ENCODE peak calls at places on chromosomes 5 and 9, in four cellular contexts. N, X, Z and U are unnamed samples.

GRCh38 chr5:142540774-142541466 is 145.0 kb downstream of the FGF1 start:
- DNase-seq in N (no peak), X (no peak), Z (peak), U (no peak)

GRCh38 chr5:71907001-71907564 is 188.0 kb downstream of the CARTPT start:
- DNase-seq in N (no peak), X (no peak), Z (no peak), U (no peak)

GRCh38 chr9:4147476-4148214 is 152.2 kb downstream of the GLIS3 start:
- DNase-seq in N (no peak), X (no peak), Z (no peak), U (no peak)

GRCh38 chr5:16076657-16077056 is 102.9 kb downstream of the MARCHF11 start:
- DNase-seq in N (no peak), X (no peak), Z (no peak), U (no peak)

GRCh38 chr5:98805070-98805469 is 31.6 kb downstream of the RGMB start:
- DNase-seq in N (no peak), X (no peak), Z (no peak), U (no peak)

GRCh38 chr5:103489293-103489692 is 73.3 kb downstream of the NUDT12 start:
- DNase-seq in N (no peak), X (no peak), Z (no peak), U (no peak)

GRCh38 chr5:106940986-106941385 is 729.8 kb downstream of the EFNA5 start:
- DNase-seq in N (no peak), X (peak), Z (peak), U (no peak)

GRCh38 chr5:61809651-61810050 is 477.6 kb downstream of the ZSWIM6 start:
- DNase-seq in N (no peak), X (no peak), Z (no peak), U (no peak)

GRCh38 chr5:18772475-18772874 is 1138.2 kb downstream of the TAF11L14 start:
- DNase-seq in N (no peak), X (no peak), Z (peak), U (no peak)

GRCh38 chr5:174419523-174420132 is 304.8 kb upstream of the MSX2 start:
- DNase-seq in N (peak), X (peak), Z (peak), U (peak)

GRCh38 chr9:35374436-35374835 is 115.5 kb upstream of the RUSC2 start:
- DNase-seq in N (no peak), X (no peak), Z (no peak), U (no peak)

GRCh38 chr9:104881991-104882555 is 45.9 kb downstream of the ABCA1 start:
- DNase-seq in N (no peak), X (no peak), Z (no peak), U (no peak)